ENCODE peak calls at places on chromosomes 1 and 21, in ten cellular contexts. X is kidney glomerular epithelial cell; K is A549; C is activated CD8-positive, alpha-beta memory T cell treated with anti-CD3 and anti-CD28 coated beads for 1 hour; J is non-pigmented ciliary epithelial cell; T is OCI-M1; L is stimulated activated CD4-positive, alpha-beta T cell treated with anti-CD3 and anti-CD28 coated beads, Interleukin-12 subunit alpha, Interleukin-12 subunit beta, amount 100 ng/mL, for 4 hours; Q is ELR; Y is EL; F is cerebellum. E is an unnamed sample.

GRCh38 chr1:172637522-172637921 is 21.4 kb upstream of the FASLG start:
- DNase-seq in X (peak; percentile 82), K (no peak), C (no peak), J (peak; percentile 94), T (peak; percentile 52), L (peak; percentile 19), Q (peak; percentile 97), Y (peak; percentile 89), F (no peak), E (no peak)

GRCh38 chr1:231866392-231867331 is 240.1 kb downstream of the DISC1 start:
- DNase-seq in X (peak; percentile 61), K (peak; percentile 38), C (peak; percentile 14), J (no peak), T (peak; percentile 75), L (peak; percentile 50), Q (peak; percentile 61), Y (peak; percentile 61), F (peak; percentile 44), E (peak; percentile 54)

GRCh38 chr1:181396171-181396670 is 87.1 kb upstream of the CACNA1E start:
- DNase-seq in X (no peak), K (no peak), C (no peak), J (no peak), T (no peak), L (peak; percentile 8), Q (no peak), Y (no peak), F (no peak), E (no peak)

GRCh38 chr1:201637282-201638076 is 98.6 kb downstream of the NAV1 start:
- DNase-seq in X (no peak), K (no peak), C (no peak), J (no peak), T (no peak), L (no peak), Q (peak; percentile 40), Y (no peak), F (no peak), E (no peak)

GRCh38 chr1:187648091-187648490 is 819.3 kb downstream of the PLA2G4A start:
- DNase-seq in X (no peak), K (no peak), C (no peak), J (no peak), T (no peak), L (no peak), Q (no peak), Y (no peak), F (no peak), E (no peak)

GRCh38 chr1:197671140-197671539 is 104.1 kb downstream of the DENND1B start:
- DNase-seq in X (no peak), K (no peak), C (no peak), J (no peak), T (peak; percentile 60), L (no peak), Q (no peak), Y (peak; percentile 15), F (no peak), E (no peak)

GRCh38 chr1:82931051-82931450 is 1067.9 kb downstream of the TTLL7 start:
- DNase-seq in X (no peak), K (no peak), C (no peak), J (no peak), T (no peak), L (no peak), Q (no peak), Y (no peak), F (no peak), E (no peak)

GRCh38 chr1:230516890-230517289 is 90.8 kb upstream of the PGBD5 start:
- DNase-seq in X (no peak), K (no peak), C (no peak), J (no peak), T (no peak), L (no peak), Q (no peak), Y (no peak), F (no peak), E (no peak)

GRCh38 chr1:108704501-108704900 is 8.2 kb upstream of the FNDC7 start:
- DNase-seq in X (peak; percentile 80), K (peak; percentile 7), C (no peak), J (no peak), T (no peak), L (no peak), Q (peak; percentile 82), Y (peak; percentile 81), F (no peak), E (no peak)

GRCh38 chr1:87410771-87411170 is 82.1 kb downstream of the LMO4 start:
- DNase-seq in X (no peak), K (no peak), C (no peak), J (no peak), T (no peak), L (no peak), Q (no peak), Y (peak; percentile 10), F (no peak), E (no peak)

GRCh38 chr1:226814751-226815496 is 55.5 kb upstream of the PSEN2 start:
- DNase-seq in X (peak; percentile 84), K (peak; percentile 56), C (no peak), J (peak; percentile 62), T (peak; percentile 28), L (no peak), Q (peak; percentile 90), Y (peak; percentile 82), F (peak; percentile 64), E (peak; percentile 82)

GRCh38 chr1:235567812-235568444 is 63.7 kb upstream of the B3GALNT2 start:
- DNase-seq in X (no peak), K (no peak), C (no peak), J (no peak), T (no peak), L (no peak), Q (no peak), Y (no peak), F (no peak), E (no peak)

GRCh38 chr1:8097077-8097799 is 71.1 kb upstream of the ERRFI1 start:
- DNase-seq in X (peak; percentile 96), K (no peak), C (no peak), J (peak; percentile 93), T (no peak), L (no peak), Q (peak; percentile 96), Y (peak; percentile 96), F (no peak), E (peak; percentile 16)

GRCh38 chr1:229998980-229999379 is 68.1 kb upstream of the GALNT2 start:
- DNase-seq in X (no peak), K (no peak), C (no peak), J (no peak), T (no peak), L (no peak), Q (no peak), Y (no peak), F (no peak), E (no peak)

GRCh38 chr1:17976843-17977242 is 130.8 kb upstream of the IGSF21 start:
- DNase-seq in X (no peak), K (no peak), C (no peak), J (no peak), T (no peak), L (no peak), Q (no peak), Y (no peak), F (no peak), E (no peak)

GRCh38 chr1:214009613-214010550 is 22.1 kb downstream of the PROX1 start:
- DNase-seq in X (no peak), K (no peak), C (no peak), J (no peak), T (no peak), L (no peak), Q (no peak), Y (no peak), F (no peak), E (no peak)

GRCh38 chr1:2966940-2967725 is 54.1 kb upstream of the ACTRT2 start:
- DNase-seq in X (no peak), K (no peak), C (no peak), J (no peak), T (no peak), L (no peak), Q (no peak), Y (no peak), F (no peak), E (no peak)

GRCh38 chr1:173341307-173341706 is 134.2 kb upstream of the TNFSF4 start:
- DNase-seq in X (no peak), K (no peak), C (no peak), J (peak; percentile 35), T (no peak), L (no peak), Q (peak; percentile 82), Y (peak; percentile 79), F (no peak), E (no peak)

GRCh38 chr21:25583370-25584133 is 23.7 kb downstream of the MRPL39 start:
- DNase-seq in X (no peak), K (no peak), C (no peak), J (no peak), T (no peak), L (no peak), Q (no peak), Y (no peak), F (no peak), E (no peak)

GRCh38 chr1:2269922-2270259 is 41.8 kb downstream of the SKI start:
- DNase-seq in X (no peak), K (no peak), C (no peak), J (no peak), T (no peak), L (no peak), Q (no peak), Y (no peak), F (no peak), E (no peak)

GRCh38 chr1:227886993-227887696 is 60.6 kb downstream of the WNT9A start:
- DNase-seq in X (no peak), K (no peak), C (no peak), J (no peak), T (no peak), L (peak; percentile 33), Q (no peak), Y (peak; percentile 20), F (no peak), E (no peak)

GRCh38 chr1:113534130-113534817 is 144.0 kb downstream of the MAGI3 start:
- DNase-seq in X (peak; percentile 33), K (no peak), C (no peak), J (peak; percentile 86), T (no peak), L (no peak), Q (peak; percentile 81), Y (peak; percentile 92), F (no peak), E (no peak)

GRCh38 chr1:46492871-46493270 is 3.2 kb downstream of the DMBX1 start:
- DNase-seq in X (no peak), K (no peak), C (no peak), J (no peak), T (no peak), L (no peak), Q (no peak), Y (no peak), F (no peak), E (no peak)

GRCh38 chr1:176745945-176746344 is 283.0 kb downstream of the PAPPA2 start:
- DNase-seq in X (no peak), K (no peak), C (no peak), J (no peak), T (peak; percentile 56), L (no peak), Q (peak; percentile 28), Y (peak; percentile 1), F (no peak), E (no peak)

GRCh38 chr1:70033266-70033873 is 172.0 kb downstream of the LRRC40 start:
- DNase-seq in X (no peak), K (no peak), C (no peak), J (no peak), T (no peak), L (no peak), Q (no peak), Y (no peak), F (no peak), E (no peak)

GRCh38 chr21:27700974-27701614 is 734.2 kb upstream of the ADAMTS5 start:
- DNase-seq in X (peak; percentile 78), K (peak; percentile 2), C (no peak), J (peak; percentile 53), T (peak; percentile 90), L (peak; percentile 44), Q (peak; percentile 86), Y (peak; percentile 88), F (peak; percentile 69), E (peak; percentile 79)

GRCh38 chr21:43295016-43295958 is 126.5 kb downstream of the CRYAA start:
- DNase-seq in X (no peak), K (no peak), C (no peak), J (no peak), T (no peak), L (no peak), Q (no peak), Y (no peak), F (no peak), E (no peak)

GRCh38 chr1:10677508-10678364 is 118.7 kb downstream of the CASZ1 start:
- DNase-seq in X (no peak), K (no peak), C (no peak), J (no peak), T (no peak), L (no peak), Q (no peak), Y (no peak), F (no peak), E (no peak)